ENCODE peak calls at places on chromosomes 12 and 14, in nine cellular contexts. O, W, I, D, L, A, Z, H and E are unnamed samples.

GRCh38 chr14:67837011-67837624 is 17.5 kb downstream of the RAD51B start:
- DNase-seq in O (peak), W (no peak), I (no peak), D (peak), L (peak), A (peak), Z (peak), H (peak), E (peak)

GRCh38 chr14:100665518-100666032 is 61.1 kb upstream of the DLK1 start:
- DNase-seq in O (peak), W (no peak), I (peak), D (no peak), L (peak), A (no peak), Z (peak), H (no peak), E (peak)

GRCh38 chr12:449203-449602 is 10.5 kb upstream of the B4GALNT3 start:
- DNase-seq in O (no peak), W (no peak), I (no peak), D (no peak), L (no peak), A (no peak), Z (no peak), H (no peak), E (no peak)

GRCh38 chr12:106139422-106140141 is 828 bp upstream of the NUAK1 start:
- DNase-seq in O (peak), W (peak), I (peak), D (peak), L (peak), A (peak), Z (peak), H (peak), E (peak)

GRCh38 chr12:128844031-128844635 is 9.1 kb upstream of the GLT1D1 start:
- DNase-seq in O (no peak), W (no peak), I (no peak), D (no peak), L (no peak), A (no peak), Z (no peak), H (no peak), E (no peak)

GRCh38 chr12:108609535-108610335 is 11.9 kb upstream of the TMEM119 start:
- DNase-seq in O (peak), W (peak), I (peak), D (no peak), L (no peak), A (no peak), Z (peak), H (peak), E (peak)

GRCh38 chr12:132593938-132594358 is 16.4 kb downstream of the LRCOL1 start:
- DNase-seq in O (peak), W (peak), I (peak), D (peak), L (peak), A (peak), Z (peak), H (peak), E (peak)

GRCh38 chr12:57590892-57591566 is at the start of gene PIP4K2C:
- DNase-seq in O (peak), W (peak), I (peak), D (peak), L (peak), A (peak), Z (peak), H (peak), E (peak)

GRCh38 chr12:90333939-90334338 is 621.0 kb downstream of the CCER1 start:
- DNase-seq in O (peak), W (no peak), I (no peak), D (no peak), L (peak), A (no peak), Z (peak), H (peak), E (peak)

GRCh38 chr12:52790427-52791270 is 5.3 kb downstream of the KRT3 start:
- DNase-seq in O (no peak), W (no peak), I (no peak), D (no peak), L (no peak), A (no peak), Z (no peak), H (no peak), E (no peak)

GRCh38 chr14:105065280-105066228 is at the start of gene GPR132:
- DNase-seq in O (no peak), W (no peak), I (peak), D (peak), L (peak), A (no peak), Z (no peak), H (no peak), E (no peak)

GRCh38 chr12:82627799-82628198 is 58.9 kb upstream of the TMTC2 start:
- DNase-seq in O (peak), W (no peak), I (no peak), D (peak), L (peak), A (peak), Z (peak), H (peak), E (peak)

GRCh38 chr12:51678086-51678724 is 87.2 kb downstream of the SCN8A start:
- DNase-seq in O (peak), W (no peak), I (no peak), D (peak), L (peak), A (peak), Z (peak), H (peak), E (peak)

GRCh38 chr14:61678966-61679365 is 16.3 kb upstream of the HIF1A start:
- DNase-seq in O (no peak), W (no peak), I (no peak), D (no peak), L (no peak), A (no peak), Z (no peak), H (no peak), E (no peak)

GRCh38 chr12:67223225-67223624 is 45.9 kb upstream of the CAND1 start:
- DNase-seq in O (no peak), W (no peak), I (no peak), D (no peak), L (no peak), A (no peak), Z (no peak), H (no peak), E (no peak)

GRCh38 chr14:105146181-105146975 is 22.2 kb downstream of the JAG2 start:
- DNase-seq in O (no peak), W (peak), I (no peak), D (no peak), L (no peak), A (no peak), Z (no peak), H (no peak), E (no peak)

GRCh38 chr12:130813436-130813835 is 25.6 kb downstream of the STX2 start:
- DNase-seq in O (no peak), W (no peak), I (no peak), D (no peak), L (no peak), A (no peak), Z (no peak), H (no peak), E (no peak)

GRCh38 chr14:72576258-72576657 is 317.6 kb downstream of the DPF3 start:
- DNase-seq in O (no peak), W (no peak), I (no peak), D (no peak), L (no peak), A (no peak), Z (peak), H (peak), E (peak)

GRCh38 chr12:13044002-13044858 is at the start of gene FAM234B:
- DNase-seq in O (peak), W (peak), I (peak), D (peak), L (peak), A (peak), Z (peak), H (peak), E (peak)

GRCh38 chr12:99977550-99977949 is 7.2 kb downstream of the ANKS1B start:
- DNase-seq in O (no peak), W (no peak), I (no peak), D (no peak), L (no peak), A (no peak), Z (peak), H (no peak), E (no peak)

GRCh38 chr12:124737040-124737419 is 126.6 kb downstream of the SCARB1 start:
- DNase-seq in O (peak), W (no peak), I (no peak), D (peak), L (peak), A (no peak), Z (no peak), H (peak), E (peak)

GRCh38 chr14:58107947-58108552 is 44.0 kb downstream of the ARMH4 start:
- DNase-seq in O (peak), W (no peak), I (no peak), D (peak), L (peak), A (peak), Z (peak), H (peak), E (peak)

GRCh38 chr12:93135286-93136239 is 206.5 kb upstream of the EEA1 start:
- DNase-seq in O (peak), W (no peak), I (no peak), D (peak), L (peak), A (no peak), Z (no peak), H (peak), E (peak)

GRCh38 chr14:50972734-50973133 is 28.5 kb upstream of the PYGL start:
- DNase-seq in O (no peak), W (no peak), I (no peak), D (no peak), L (no peak), A (no peak), Z (no peak), H (no peak), E (no peak)

GRCh38 chr14:103548463-103549351 is 13.8 kb downstream of the BAG5 start:
- DNase-seq in O (no peak), W (no peak), I (peak), D (no peak), L (no peak), A (no peak), Z (no peak), H (no peak), E (no peak)

GRCh38 chr12:79818856-79819255 is 116.0 kb downstream of the PPP1R12A start:
- DNase-seq in O (no peak), W (no peak), I (no peak), D (no peak), L (no peak), A (no peak), Z (peak), H (peak), E (no peak)

GRCh38 chr14:51593397-51593796 is 58.3 kb upstream of the FRMD6 start:
- DNase-seq in O (peak), W (no peak), I (no peak), D (no peak), L (no peak), A (no peak), Z (no peak), H (peak), E (no peak)

GRCh38 chr14:69303086-69303485 is 43.1 kb downstream of the GALNT16 start:
- DNase-seq in O (no peak), W (peak), I (no peak), D (no peak), L (no peak), A (no peak), Z (no peak), H (no peak), E (no peak)

GRCh38 chr14:69298131-69299071 is 38.4 kb downstream of the GALNT16 start:
- DNase-seq in O (no peak), W (peak), I (no peak), D (no peak), L (no peak), A (no peak), Z (no peak), H (no peak), E (no peak)

GRCh38 chr14:69300601-69301221 is 40.8 kb downstream of the GALNT16 start:
- DNase-seq in O (no peak), W (peak), I (no peak), D (no peak), L (no peak), A (no peak), Z (peak), H (no peak), E (peak)

DNA sequence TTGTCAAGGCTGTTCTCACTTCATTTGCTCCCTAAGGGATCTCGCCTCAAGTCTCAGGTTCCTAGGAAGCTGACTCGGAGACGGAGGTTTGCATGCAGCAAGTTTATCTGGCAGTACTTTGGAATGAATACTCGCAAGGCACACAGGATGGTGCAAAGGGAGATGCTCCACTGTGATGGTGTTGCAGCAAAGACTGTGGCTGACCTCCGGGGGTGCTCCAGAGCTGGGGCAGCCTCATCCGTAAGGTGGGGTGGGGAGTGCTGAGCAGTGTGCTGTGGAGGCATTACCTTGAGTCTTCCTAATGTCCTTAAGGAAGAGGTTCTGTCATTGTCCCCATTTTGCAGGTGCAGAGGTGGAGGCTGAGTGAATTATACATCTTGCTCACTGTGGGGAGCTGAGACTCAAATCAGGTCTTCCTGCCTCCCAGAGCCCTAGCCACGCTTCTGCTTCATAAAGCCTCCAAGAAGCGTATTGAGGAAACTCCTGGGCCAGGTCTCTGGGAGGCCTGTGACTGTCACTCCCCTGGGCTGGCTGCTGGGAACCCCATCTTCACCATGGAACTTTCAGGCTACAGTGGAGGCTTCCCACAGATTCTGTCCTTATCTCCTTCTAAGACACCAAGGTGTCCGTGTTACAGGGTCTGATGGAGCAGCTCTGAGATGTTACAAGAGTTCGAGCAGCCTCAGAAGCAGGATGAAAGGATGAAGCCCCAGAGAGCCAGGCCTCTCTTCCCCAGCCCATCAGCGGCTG is 39.5 kb downstream of the GALNT16 start:
- DNase-seq in O (no peak), W (peak), I (no peak), D (peak), L (no peak), A (no peak), Z (no peak), H (no peak), E (no peak)
- TF ChIP-seq CTCF in O (no peak), W (no peak), I (no peak), D (no peak), L (no peak), A (no peak), Z (peak), H (peak), E (peak)

DNA sequence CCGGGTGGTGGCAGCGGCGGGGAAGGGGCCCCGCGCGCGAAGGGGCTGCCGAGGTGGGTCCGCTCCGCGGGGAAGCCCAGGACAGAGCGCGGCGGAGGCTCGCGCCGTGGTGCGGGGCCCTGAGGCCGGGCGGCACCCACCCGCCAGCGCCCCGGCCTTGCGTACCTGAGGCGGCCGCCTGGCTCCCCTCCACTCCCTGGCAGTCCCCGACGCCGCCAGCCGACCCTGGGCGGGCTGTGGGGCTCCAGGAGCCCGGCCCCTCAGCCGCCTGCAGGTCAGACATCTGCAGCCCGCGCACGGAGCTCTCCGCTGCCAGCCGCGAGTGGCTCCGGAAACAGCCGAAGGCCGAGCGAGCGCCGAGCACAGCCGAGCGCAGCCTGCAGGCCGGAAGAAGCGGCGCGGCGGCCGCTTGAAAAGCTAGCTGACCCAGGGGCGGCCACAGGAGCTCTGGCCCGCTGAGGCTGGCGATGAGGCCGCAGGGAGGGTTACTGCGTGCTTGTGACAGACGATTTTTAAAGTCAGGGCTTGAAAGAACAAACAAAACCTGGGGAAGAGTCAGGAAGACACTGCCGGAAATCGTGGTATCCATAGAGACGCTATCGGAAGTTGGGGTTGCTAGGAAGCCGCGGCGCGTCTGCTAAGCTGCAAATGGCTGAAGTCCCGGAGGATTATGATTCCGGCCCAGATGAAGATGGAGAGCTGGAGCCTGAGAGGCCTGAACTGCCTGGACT is at the start of the genes SAMD15 and TMED8:
- DNase-seq in O (peak), W (peak), I (peak), D (peak), L (peak), A (peak), Z (peak), H (peak), E (peak)
- TF ChIP-seq CTCF in O (peak), W (no peak), I (no peak), D (no peak), L (peak), A (no peak), Z (peak), H (peak), E (no peak)

GRCh38 chr14:99524804-99525698 is 43.8 kb downstream of the CCNK start:
- DNase-seq in O (peak), W (no peak), I (peak), D (peak), L (peak), A (peak), Z (peak), H (peak), E (peak)
- TF ChIP-seq CTCF in O (peak), W (no peak), I (no peak), D (no peak), L (peak), A (peak), Z (peak), H (peak), E (peak)

GRCh38 chr12:43807361-43807760 is 1.2 kb upstream of the TWF1 start:
- DNase-seq in O (no peak), W (no peak), I (no peak), D (no peak), L (peak), A (no peak), Z (no peak), H (no peak), E (no peak)

GRCh38 chr12:43806737-43807072 is 588 bp upstream of the TWF1 start:
- DNase-seq in O (no peak), W (no peak), I (no peak), D (no peak), L (no peak), A (no peak), Z (no peak), H (peak), E (peak)

GRCh38 chr12:43812042-43812441 is 5.9 kb upstream of the TWF1 start:
- DNase-seq in O (no peak), W (no peak), I (no peak), D (no peak), L (no peak), A (no peak), Z (no peak), H (no peak), E (no peak)

GRCh38 chr12:43805149-43805856 is 814 bp downstream of the TWF1 start:
- DNase-seq in O (peak), W (no peak), I (no peak), D (no peak), L (no peak), A (peak), Z (peak), H (peak), E (peak)

DNA sequence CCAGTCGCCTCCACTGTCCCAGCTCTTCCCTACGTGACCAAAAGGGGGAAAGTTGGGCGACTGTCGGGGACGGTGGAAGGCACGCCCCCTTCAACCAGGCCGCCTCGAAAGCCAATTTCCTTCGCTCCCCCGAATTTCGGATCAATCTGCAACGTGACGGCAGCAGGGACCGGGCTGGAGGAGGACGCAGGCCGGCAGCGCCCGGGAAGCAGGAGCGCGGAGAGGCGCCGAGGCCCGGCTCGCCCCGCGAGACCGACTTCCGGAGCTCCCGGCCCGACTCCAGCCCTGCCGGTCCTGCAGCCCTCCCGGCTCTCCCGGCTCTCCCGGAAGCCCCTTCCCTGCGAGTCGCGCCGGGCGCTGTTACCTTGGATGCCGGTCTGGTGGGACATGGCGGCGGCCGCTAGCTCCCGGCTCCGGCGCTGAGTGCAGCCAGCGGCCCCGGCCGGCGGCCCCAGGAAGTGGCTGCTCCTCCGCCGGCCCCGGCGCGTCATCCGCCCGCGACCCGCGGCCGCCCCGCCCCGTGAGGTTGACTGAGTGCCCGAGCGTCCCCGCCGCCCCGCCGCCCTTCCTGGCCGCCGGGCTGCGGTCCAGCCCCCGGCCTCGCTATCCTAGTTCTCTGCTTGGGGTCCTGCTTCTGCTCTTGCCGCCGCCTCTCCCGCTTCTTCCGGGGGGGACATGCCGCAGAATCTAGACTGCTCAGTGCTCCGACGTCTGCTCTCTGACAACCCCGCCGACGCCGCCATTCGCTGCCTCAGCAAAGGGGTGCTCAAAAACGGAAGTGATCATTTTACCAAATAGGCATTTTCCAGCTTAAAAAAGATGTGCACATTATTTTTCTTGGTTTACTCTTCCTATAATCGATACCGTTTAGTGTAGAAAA is at the start of gene TWF1:
- DNase-seq in O (peak), W (peak), I (peak), D (peak), L (peak), A (peak), Z (peak), H (peak), E (peak)
- TF ChIP-seq CTCF in O (peak), W (no peak), I (no peak), D (peak), L (peak), A (peak), Z (peak), H (peak), E (peak)

GRCh38 chr12:30822385-30823139 is 67.8 kb upstream of the CAPRIN2 start:
- DNase-seq in O (peak), W (peak), I (peak), D (peak), L (no peak), A (peak), Z (peak), H (peak), E (peak)

GRCh38 chr12:30824311-30824710 is 69.6 kb upstream of the CAPRIN2 start:
- DNase-seq in O (no peak), W (no peak), I (no peak), D (no peak), L (no peak), A (no peak), Z (no peak), H (no peak), E (no peak)

GRCh38 chr12:30823764-30824163 is 69.0 kb upstream of the CAPRIN2 start:
- DNase-seq in O (no peak), W (peak), I (no peak), D (no peak), L (no peak), A (no peak), Z (no peak), H (no peak), E (no peak)

GRCh38 chr12:30825341-30825740 is 70.6 kb upstream of the CAPRIN2 start:
- DNase-seq in O (no peak), W (no peak), I (no peak), D (no peak), L (no peak), A (no peak), Z (no peak), H (no peak), E (no peak)

GRCh38 chr12:30823140-30823669 is 68.5 kb upstream of the CAPRIN2 start:
- DNase-seq in O (no peak), W (peak), I (peak), D (no peak), L (no peak), A (no peak), Z (peak), H (no peak), E (peak)
- TF ChIP-seq CTCF in O (no peak), W (no peak), I (peak), D (no peak), L (no peak), A (no peak), Z (peak), H (no peak), E (no peak)